ENCODE peak calls at places on chromosomes 11 and 22, in four cellular contexts. One of them, this sample, is unnamed.
A peak's percentile ranks its signal among the peaks of the same experiment; 100 is the strongest.

GRCh38 chr11:32891657-32892354 is 805 bp upstream of the QSER1 start:
- DNase-seq in K562: peak; percentile 30
- DNase-seq in GM12878: no peak
- DNase-seq in HepG2: no peak
- DNase-seq in this sample: no peak

GRCh38 chr11:64092119-64092760 is 56.5 kb downstream of the FLRT1 start:
- DNase-seq in K562: peak; percentile 34
- DNase-seq in GM12878: no peak
- DNase-seq in HepG2: no peak
- DNase-seq in this sample: no peak

GRCh38 chr22:44358723-44359440 is 46.1 kb upstream of the SHISAL1 start:
- DNase-seq in K562: no peak
- DNase-seq in GM12878: no peak
- DNase-seq in HepG2: no peak
- DNase-seq in this sample: peak; percentile 7

GRCh38 chr11:65468874-65469333 is 29.9 kb upstream of the MALAT1 start:
- DNase-seq in K562: peak; percentile 80
- DNase-seq in GM12878: no peak
- DNase-seq in HepG2: peak; percentile 76
- DNase-seq in this sample: peak; percentile 94

GRCh38 chr11:118074091-118074685 is 2.7 kb upstream of the TMPRSS4 start:
- DNase-seq in K562: no peak
- DNase-seq in GM12878: no peak
- DNase-seq in HepG2: no peak
- DNase-seq in this sample: no peak

GRCh38 chr11:74739546-74740270 is 8.5 kb upstream of the CHRDL2 start:
- DNase-seq in K562: peak; percentile 78
- DNase-seq in GM12878: no peak
- DNase-seq in HepG2: peak; percentile 69
- DNase-seq in this sample: peak; percentile 62

GRCh38 chr11:92929168-92930053 is 40.0 kb upstream of the MTNR1B start:
- DNase-seq in K562: no peak
- DNase-seq in GM12878: no peak
- DNase-seq in HepG2: no peak
- DNase-seq in this sample: no peak

GRCh38 chr11:77266766-77267165 is 34.7 kb downstream of the GDPD4 start:
- DNase-seq in K562: no peak
- DNase-seq in GM12878: no peak
- DNase-seq in HepG2: no peak
- DNase-seq in this sample: no peak

GRCh38 chr11:128424271-128424709 is 163.1 kb downstream of the ETS1 start:
- DNase-seq in K562: no peak
- DNase-seq in GM12878: no peak
- DNase-seq in HepG2: no peak
- DNase-seq in this sample: no peak

GRCh38 chr11:117565709-117566108 is 231.3 kb downstream of the DSCAML1 start:
- DNase-seq in K562: no peak
- DNase-seq in GM12878: no peak
- DNase-seq in HepG2: no peak
- DNase-seq in this sample: peak; percentile 26

GRCh38 chr11:117505285-117505970 is 177.8 kb downstream of the CEP164 start:
- DNase-seq in K562: no peak
- DNase-seq in GM12878: no peak
- DNase-seq in HepG2: no peak
- DNase-seq in this sample: no peak

GRCh38 chr11:82683029-82683428 is 50.6 kb downstream of the FAM181B start:
- DNase-seq in K562: no peak
- DNase-seq in GM12878: no peak
- DNase-seq in HepG2: no peak
- DNase-seq in this sample: peak; percentile 42

GRCh38 chr11:43931717-43932039 is 10.8 kb upstream of the C11orf96 start:
- DNase-seq in K562: no peak
- DNase-seq in GM12878: no peak
- DNase-seq in HepG2: no peak
- DNase-seq in this sample: no peak

DNA sequence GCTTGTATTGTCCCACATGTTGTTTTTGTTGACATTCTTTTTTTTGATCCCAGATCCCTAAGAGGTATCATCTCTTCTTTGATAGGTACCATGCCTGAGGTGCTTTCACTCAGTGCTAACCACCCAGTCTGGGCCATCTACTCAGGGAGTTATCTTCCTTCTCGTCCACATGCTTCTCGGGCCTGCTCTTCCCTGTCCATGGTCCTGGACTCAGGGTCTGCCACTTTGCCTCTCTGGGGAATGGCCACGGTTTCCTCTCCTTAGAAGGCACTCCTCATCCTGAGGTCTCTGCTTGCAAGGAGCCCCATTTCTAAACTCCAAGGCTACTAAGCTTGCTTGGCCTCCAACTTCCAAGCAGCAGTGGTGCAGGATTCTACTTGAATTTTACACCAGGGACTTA is 227.0 kb upstream of the NCAM1 start:
- DNase-seq in K562: no peak
- DNase-seq in GM12878: no peak
- DNase-seq in HepG2: no peak
- DNase-seq in this sample: peak; percentile 52
- TF ChIP-seq ETV6 in K562: no peak
- TF ChIP-seq ETV6 in GM12878: no peak
- TF ChIP-seq ETV6 in HepG2: no peak
- TF ChIP-seq ETV6 in this sample: no peak

DNA sequence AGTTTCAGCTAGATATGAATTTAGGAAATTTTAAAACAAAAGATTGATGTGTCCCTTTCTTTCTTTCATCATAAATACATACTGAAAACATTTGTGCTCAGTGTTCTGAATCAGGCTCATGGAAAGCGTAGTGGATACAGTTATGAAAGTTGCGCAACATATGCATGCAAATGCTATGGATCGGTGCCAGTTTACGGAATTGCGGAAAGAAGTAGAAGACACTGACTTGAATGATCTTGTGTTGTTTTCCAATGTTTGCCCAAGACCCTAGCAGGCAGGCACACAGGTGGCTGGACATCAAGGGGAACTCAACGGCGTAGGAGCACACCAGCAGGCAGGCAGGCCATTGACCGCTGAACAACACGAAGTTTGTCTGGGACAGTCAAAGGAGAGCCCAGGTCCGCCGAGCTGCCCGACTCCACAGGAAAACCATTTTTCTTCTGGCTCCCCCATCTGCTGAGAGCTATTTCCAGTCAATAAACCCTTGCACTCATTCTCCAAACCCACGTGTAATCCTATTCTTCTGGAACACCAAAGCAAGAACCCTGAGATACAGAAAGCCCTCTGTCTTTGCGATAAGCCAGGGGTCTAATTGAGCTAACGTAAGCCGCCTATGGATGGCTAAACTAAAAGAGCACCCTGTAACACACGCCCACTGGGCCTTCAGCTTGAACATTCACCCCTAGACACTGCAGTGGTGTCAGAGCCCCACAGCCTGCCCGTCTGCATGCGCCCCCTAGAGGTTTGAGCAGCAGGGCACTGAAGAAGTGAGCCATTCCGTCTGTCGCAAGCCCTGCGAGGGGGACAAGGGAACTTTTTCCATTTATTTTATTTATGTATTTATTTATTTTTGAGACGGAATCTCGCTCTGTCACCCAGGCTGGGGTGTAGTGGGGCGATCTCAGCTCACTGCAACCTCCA is 7.4 kb upstream of the BIRC3 start:
- DNase-seq in K562: no peak
- DNase-seq in GM12878: no peak
- DNase-seq in HepG2: peak; percentile 18
- DNase-seq in this sample: peak; percentile 79
- TF ChIP-seq USF2 in K562: no peak
- TF ChIP-seq USF2 in GM12878: no peak
- TF ChIP-seq USF2 in HepG2: no peak
- TF ChIP-seq USF2 in this sample: no peak

GRCh38 chr11:58963551-58964075 is 24.3 kb downstream of the GLYATL1 start:
- DNase-seq in K562: peak; percentile 16
- DNase-seq in GM12878: no peak
- DNase-seq in HepG2: no peak
- DNase-seq in this sample: peak; percentile 74

GRCh38 chr11:58968251-58968711 is 29.0 kb downstream of the GLYATL1 start:
- DNase-seq in K562: no peak
- DNase-seq in GM12878: no peak
- DNase-seq in HepG2: no peak
- DNase-seq in this sample: no peak

DNA sequence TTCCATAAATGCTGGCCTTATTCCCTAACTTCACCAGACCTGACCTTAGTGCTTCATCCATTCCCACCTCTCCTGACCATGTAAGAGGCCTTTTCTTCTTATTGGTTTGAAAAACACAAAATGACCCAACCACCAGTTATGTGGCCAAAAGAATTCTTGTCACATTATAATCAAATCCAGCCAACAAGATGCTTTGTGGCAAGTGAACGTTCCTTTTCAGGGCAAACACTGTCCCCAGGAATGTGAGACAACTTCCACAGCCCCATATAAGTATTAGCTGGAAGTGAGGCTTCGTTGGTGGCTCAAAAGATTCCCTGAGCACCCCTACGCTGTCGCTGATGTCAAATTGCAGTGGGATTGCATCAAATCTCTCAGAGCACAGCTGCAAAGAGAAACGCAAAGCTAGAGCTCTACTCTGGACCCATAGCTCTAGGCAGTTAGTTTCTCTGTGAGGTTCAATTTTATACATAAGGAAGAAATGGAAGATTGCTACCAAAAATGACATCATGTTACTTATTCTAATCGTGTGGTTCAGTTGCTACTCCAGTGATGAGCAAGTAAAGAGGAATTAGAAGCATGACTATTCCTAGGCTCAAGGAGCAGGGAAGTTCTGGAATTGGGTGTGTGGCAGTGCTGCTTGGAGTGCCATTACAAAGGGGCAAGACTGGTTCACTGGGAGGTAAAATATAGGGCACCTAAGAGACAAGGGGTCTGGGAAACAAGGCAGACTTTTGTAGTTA is 26.1 kb downstream of the GLYATL1 start:
- DNase-seq in K562: no peak
- DNase-seq in GM12878: no peak
- DNase-seq in HepG2: no peak
- DNase-seq in this sample: no peak
- TF ChIP-seq ETV6 in K562: no peak
- TF ChIP-seq ETV6 in GM12878: no peak
- TF ChIP-seq ETV6 in HepG2: no peak
- TF ChIP-seq ETV6 in this sample: no peak

GRCh38 chr22:24128631-24129601 is 52.4 kb upstream of the SUSD2 start:
- DNase-seq in K562: no peak
- DNase-seq in GM12878: no peak
- DNase-seq in HepG2: no peak
- DNase-seq in this sample: no peak
- TF ChIP-seq USF2 in K562: no peak
- TF ChIP-seq USF2 in GM12878: no peak
- TF ChIP-seq USF2 in HepG2: no peak
- TF ChIP-seq USF2 in this sample: no peak

GRCh38 chr11:120057028-120057330 is 80.9 kb downstream of the TRIM29 start:
- DNase-seq in K562: no peak
- DNase-seq in GM12878: no peak
- DNase-seq in HepG2: no peak
- DNase-seq in this sample: no peak

GRCh38 chr11:120056301-120057027 is 81.4 kb downstream of the TRIM29 start:
- DNase-seq in K562: no peak
- DNase-seq in GM12878: no peak
- DNase-seq in HepG2: no peak
- DNase-seq in this sample: no peak

GRCh38 chr11:120055646-120056045 is 82.3 kb downstream of the TRIM29 start:
- DNase-seq in K562: no peak
- DNase-seq in GM12878: no peak
- DNase-seq in HepG2: no peak
- DNase-seq in this sample: no peak

GRCh38 chr11:120054016-120054752 is 83.7 kb downstream of the TRIM29 start:
- DNase-seq in K562: no peak
- DNase-seq in GM12878: no peak
- DNase-seq in HepG2: no peak
- DNase-seq in this sample: no peak

DNA sequence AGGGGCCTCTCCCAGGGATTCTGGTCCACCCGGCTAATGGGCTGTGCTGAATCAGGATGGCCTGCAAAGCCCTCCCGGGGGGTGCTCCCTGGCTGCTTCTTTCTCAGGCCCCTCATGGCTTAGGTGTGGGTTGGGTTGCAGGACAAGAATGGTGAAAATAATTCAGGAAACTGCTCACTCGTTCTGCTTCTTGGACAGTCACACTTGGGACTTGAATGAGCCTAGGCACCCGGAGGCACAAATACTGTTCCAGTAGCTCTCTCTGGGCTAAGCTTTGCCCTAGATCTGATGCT is 83.2 kb downstream of the TRIM29 start:
- DNase-seq in K562: no peak
- DNase-seq in GM12878: no peak
- DNase-seq in HepG2: no peak
- DNase-seq in this sample: no peak
- TF ChIP-seq ETV6 in K562: no peak
- TF ChIP-seq ETV6 in GM12878: no peak
- TF ChIP-seq ETV6 in HepG2: no peak
- TF ChIP-seq ETV6 in this sample: no peak

DNA sequence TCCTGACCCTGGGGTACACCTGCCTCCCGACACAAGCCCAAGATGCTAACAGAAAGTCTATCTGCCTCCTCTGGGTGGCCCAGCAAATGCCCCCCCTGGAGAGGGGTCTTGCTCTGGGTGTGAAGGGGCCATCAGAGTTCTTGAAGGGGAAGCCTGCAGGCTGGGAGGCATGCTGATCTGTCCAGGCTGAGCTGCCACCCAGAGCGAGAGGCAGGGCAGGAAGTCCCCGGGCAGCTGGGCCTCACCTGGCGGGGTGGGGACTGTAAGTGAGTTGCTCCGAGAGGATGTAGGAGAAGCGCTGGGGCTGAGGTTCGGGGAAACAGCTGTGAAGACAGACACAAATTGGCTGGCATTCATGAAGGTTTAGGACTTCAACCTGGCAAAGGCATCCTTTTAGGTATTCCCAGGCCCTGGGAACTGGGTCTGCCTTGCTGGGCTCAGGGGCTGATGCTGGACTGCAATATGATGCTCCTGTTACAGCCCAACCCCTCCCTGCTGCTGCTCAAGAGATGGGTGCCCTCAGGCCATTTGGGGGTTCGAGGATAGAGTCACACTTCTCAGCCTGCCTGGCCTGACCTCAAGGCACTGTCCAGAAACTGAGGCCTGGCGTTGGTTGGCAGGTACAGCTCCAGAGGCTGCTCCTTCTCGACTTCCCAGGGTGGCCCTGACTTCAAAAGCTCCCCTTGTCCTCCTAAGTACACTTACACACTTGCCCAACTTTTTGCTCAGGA is 60.2 kb upstream of the LYVE1 start:
- DNase-seq in K562: no peak
- DNase-seq in GM12878: no peak
- DNase-seq in HepG2: no peak
- DNase-seq in this sample: no peak
- TF ChIP-seq USF2 in K562: no peak
- TF ChIP-seq USF2 in GM12878: no peak
- TF ChIP-seq USF2 in HepG2: no peak
- TF ChIP-seq USF2 in this sample: no peak

DNA sequence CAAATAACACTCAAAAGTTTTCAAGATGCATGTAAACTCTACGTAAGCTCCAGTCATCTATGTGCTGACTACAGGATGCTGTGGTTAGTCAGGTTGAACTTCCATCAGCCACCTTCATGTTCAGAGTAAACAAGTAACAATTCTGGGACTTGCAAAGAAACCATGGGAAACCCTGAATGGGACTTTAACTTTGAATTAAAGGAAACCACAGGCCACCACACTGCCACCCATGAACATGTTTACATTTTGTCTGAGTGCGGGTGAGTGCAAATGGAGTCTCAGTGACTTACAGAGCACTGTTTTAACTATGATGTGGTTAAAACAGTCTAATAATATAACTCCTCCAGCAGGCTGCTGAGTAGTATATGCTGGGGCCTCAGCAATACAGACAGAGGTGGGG is 12.9 kb upstream of the SYTL2 start:
- DNase-seq in K562: no peak
- DNase-seq in GM12878: no peak
- DNase-seq in HepG2: no peak
- DNase-seq in this sample: no peak
- TF ChIP-seq ETV6 in K562: no peak
- TF ChIP-seq ETV6 in GM12878: no peak
- TF ChIP-seq ETV6 in HepG2: no peak
- TF ChIP-seq ETV6 in this sample: no peak